ENCODE peak calls at places on chromosomes 2 and 18, in seven cellular contexts. M is HepG2, U is lower leg skin, J is fibroblast of mammary gland, F is NB4, N is mucosa of descending colon, G is chondrocyte. P is an unnamed sample.

GRCh38 chr2:23107341-23107941 is 277.5 kb upstream of the KLHL29 start:
- DNase-seq in M (no peak), U (no peak), J (no peak), F (no peak), N (no peak), G (no peak), P (no peak)

GRCh38 chr18:21444465-21445023 is 156.0 kb downstream of the ESCO1 start:
- DNase-seq in M (peak; percentile 54), U (no peak), J (peak; percentile 78), F (peak; percentile 56), N (no peak), G (no peak), P (no peak)

GRCh38 chr2:56127013-56127772 is 56.6 kb upstream of the CCDC85A start:
- DNase-seq in M (no peak), U (no peak), J (no peak), F (no peak), N (no peak), G (no peak), P (no peak)

GRCh38 chr2:165803123-165803760 is 9.2 kb upstream of the GALNT3 start:
- DNase-seq in M (no peak), U (no peak), J (peak; percentile 34), F (peak; percentile 30), N (no peak), G (no peak), P (no peak)

GRCh38 chr18:77765468-77765867 is 515.8 kb downstream of the GALR1 start:
- DNase-seq in M (peak; percentile 11), U (no peak), J (peak; percentile 6), F (peak; percentile 58), N (no peak), G (no peak), P (no peak)

GRCh38 chr18:68992719-68993482 is 195.0 kb downstream of the CCDC102B start:
- DNase-seq in M (no peak), U (no peak), J (no peak), F (no peak), N (no peak), G (no peak), P (no peak)

GRCh38 chr2:112290098-112290497 is 14.7 kb downstream of the ZC3H6 start:
- DNase-seq in M (no peak), U (no peak), J (no peak), F (no peak), N (no peak), G (no peak), P (no peak)

GRCh38 chr2:113672297-113672696 is 45.2 kb downstream of the RABL2A start:
- DNase-seq in M (no peak), U (no peak), J (no peak), F (no peak), N (no peak), G (no peak), P (no peak)

GRCh38 chr2:118774458-118775133 is 72.9 kb downstream of the EN1 start:
- DNase-seq in M (no peak), U (no peak), J (peak; percentile 47), F (no peak), N (no peak), G (no peak), P (no peak)

GRCh38 chr2:197502685-197503084 is 2.5 kb downstream of the HSPE1 start:
- DNase-seq in M (no peak), U (no peak), J (no peak), F (no peak), N (no peak), G (no peak), P (no peak)

GRCh38 chr2:64023485-64024258 is 4.4 kb upstream of the VPS54 start:
- DNase-seq in M (peak; percentile 72), U (no peak), J (no peak), F (peak; percentile 26), N (no peak), G (no peak), P (no peak)

GRCh38 chr2:72146357-72147302 is 1.0 kb downstream of the CYP26B1 start:
- DNase-seq in M (no peak), U (no peak), J (no peak), F (no peak), N (peak; percentile 49), G (no peak), P (no peak)

GRCh38 chr2:220887271-220887870 is 684.7 kb downstream of the EPHA4 start:
- DNase-seq in M (no peak), U (no peak), J (no peak), F (no peak), N (no peak), G (no peak), P (no peak)

GRCh38 chr2:103448416-103448815 is 686.6 kb downstream of the TMEM182 start:
- DNase-seq in M (no peak), U (no peak), J (no peak), F (no peak), N (no peak), G (no peak), P (no peak)

GRCh38 chr2:145464901-145465300 is 945.0 kb upstream of the ZEB2 start:
- DNase-seq in M (no peak), U (no peak), J (no peak), F (no peak), N (no peak), G (no peak), P (no peak)

DNA sequence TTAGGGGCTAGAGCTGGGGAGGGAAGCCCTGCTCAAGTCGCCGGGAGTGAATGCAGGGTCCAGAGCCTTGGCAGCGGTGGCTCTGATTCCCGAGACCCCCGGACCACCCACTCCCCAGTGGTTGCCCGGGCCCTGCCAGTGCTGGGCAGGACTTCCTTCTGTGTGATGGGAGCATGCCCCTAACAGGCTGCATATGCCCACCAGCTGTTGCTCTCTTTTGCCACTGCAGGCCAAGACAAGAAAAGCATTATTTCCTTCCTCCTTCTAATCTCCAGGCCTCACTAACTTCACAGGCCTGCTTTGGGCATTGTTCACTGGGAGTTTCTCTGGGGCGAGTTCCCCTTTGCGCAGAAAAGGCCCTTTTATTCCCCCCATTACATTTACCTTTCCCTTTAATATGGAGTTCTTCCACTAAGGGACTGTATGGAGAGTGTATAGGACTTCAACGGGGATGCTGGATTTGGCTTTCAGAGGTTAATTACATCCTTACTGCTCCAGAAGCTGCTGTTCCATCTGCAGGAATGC is 249.1 kb upstream of the SIX2 start:
- DNase-seq in M (no peak), U (no peak), J (no peak), F (no peak), N (no peak), G (no peak), P (no peak)
- TF ChIP-seq CTCF in M (no peak), U (no peak), J (no peak), F (no peak), N (no peak), G (no peak), P (no peak)

GRCh38 chr18:7232218-7232617 is 1.3 kb downstream of the LRRC30 start:
- DNase-seq in M (no peak), U (no peak), J (no peak), F (no peak), N (no peak), G (no peak), P (no peak)

GRCh38 chr18:7230646-7231349 is at the start of gene LRRC30:
- DNase-seq in M (no peak), U (no peak), J (no peak), F (no peak), N (no peak), G (no peak), P (no peak)

GRCh38 chr18:7233398-7233797 is 2.5 kb downstream of the LRRC30 start:
- DNase-seq in M (no peak), U (no peak), J (no peak), F (no peak), N (no peak), G (no peak), P (no peak)

GRCh38 chr18:7236899-7237298 is 6.0 kb downstream of the LRRC30 start:
- DNase-seq in M (no peak), U (no peak), J (no peak), F (no peak), N (no peak), G (no peak), P (no peak)

DNA sequence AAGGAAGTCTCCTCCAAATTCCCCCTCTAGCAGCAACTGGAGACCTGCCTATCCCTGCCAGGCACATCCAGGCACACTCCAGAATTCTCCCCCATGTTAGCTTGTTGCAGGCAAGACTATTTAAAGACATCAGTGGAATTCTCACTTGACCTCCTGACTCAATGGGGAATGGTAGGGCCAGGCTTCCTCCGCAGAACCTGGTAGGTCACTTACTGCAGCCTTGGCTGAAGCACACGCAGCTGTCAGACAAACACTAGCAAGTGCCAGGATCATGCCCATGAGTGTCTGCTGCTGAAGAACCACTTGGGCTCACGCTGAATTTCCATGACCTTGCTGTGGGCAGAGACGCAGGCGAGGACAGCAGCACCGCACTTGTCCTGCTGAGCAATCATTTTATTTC is 3.2 kb downstream of the LRRC30 start:
- DNase-seq in M (no peak), U (no peak), J (no peak), F (no peak), N (no peak), G (no peak), P (no peak)
- TF ChIP-seq CTCF in M (no peak), U (no peak), J (no peak), F (no peak), N (no peak), G (no peak), P (no peak)

DNA sequence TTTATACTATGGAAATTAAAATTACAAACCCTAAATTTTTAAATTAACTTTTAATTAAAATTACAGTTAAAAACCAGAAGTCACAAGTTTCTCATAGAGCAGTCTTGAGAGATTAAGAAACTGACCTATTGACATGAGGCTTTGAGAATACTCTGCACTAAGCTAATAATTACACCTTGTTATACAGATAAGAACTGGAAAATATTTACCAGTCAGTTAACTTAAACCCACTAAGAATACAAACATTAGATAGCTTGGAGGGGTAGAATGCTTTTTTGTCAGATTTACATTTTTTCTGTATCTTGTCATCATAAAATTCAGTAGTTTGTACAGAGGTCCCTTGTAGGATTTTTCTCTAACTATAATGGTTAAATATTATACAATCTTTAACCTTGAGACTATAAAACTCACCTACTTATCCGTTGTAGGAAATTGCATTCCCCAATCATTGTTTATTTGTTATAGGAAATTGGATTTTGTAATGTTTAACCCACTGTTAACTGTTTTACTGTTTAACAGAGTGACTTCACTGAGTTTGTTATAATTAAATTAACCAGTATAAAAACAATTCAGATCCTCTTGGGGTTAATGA is 219.7 kb upstream of the PKDCC start:
- DNase-seq in M (peak; percentile 65), U (no peak), J (no peak), F (no peak), N (no peak), G (no peak), P (no peak)
- TF ChIP-seq CTCF in M (no peak), U (no peak), J (no peak), F (no peak), N (no peak), G (no peak), P (no peak)

GRCh38 chr2:73986085-73986680 is 1.5 kb downstream of the TET3 start:
- DNase-seq in M (no peak), U (no peak), J (no peak), F (no peak), N (peak; percentile 63), G (no peak), P (peak; percentile 30)

GRCh38 chr2:73987948-73988700 is 3.4 kb downstream of the TET3 start:
- DNase-seq in M (no peak), U (no peak), J (no peak), F (no peak), N (no peak), G (no peak), P (no peak)

GRCh38 chr2:73985318-73986084 is 791 bp downstream of the TET3 start:
- DNase-seq in M (peak; percentile 31), U (peak; percentile 43), J (no peak), F (peak; percentile 91), N (peak; percentile 76), G (no peak), P (peak; percentile 81)

GRCh38 chr2:73984922-73985317 is 210 bp downstream of the TET3 start:
- DNase-seq in M (peak; percentile 26), U (no peak), J (no peak), F (no peak), N (peak; percentile 81), G (no peak), P (peak; percentile 78)

GRCh38 chr2:73987109-73987947 is 2.6 kb downstream of the TET3 start:
- DNase-seq in M (no peak), U (no peak), J (no peak), F (peak; percentile 67), N (peak; percentile 72), G (no peak), P (no peak)
- TF ChIP-seq CTCF in M (peak; percentile 49), U (no peak), J (no peak), F (no peak), N (peak; percentile 15), G (peak; percentile 62), P (no peak)

P was measured in activated B cell treated with CpG ODN at 0.5 μM for 24 hours.